ENCODE peak calls at places on chromosomes 6 and 20, in seven cellular contexts. J is mesendoderm, Q is mesenchymal stem cell, H is IMR-90, G is H9, F is H1, A is neuronal stem cell. M is an unnamed sample.

GRCh38 chr20:48754269-48754668 is 73.5 kb downstream of the PREX1 start:
- DNase-seq in J (no peak), Q (no peak), H (no peak), G (no peak), F (no peak), A (no peak), M (no peak)

GRCh38 chr6:37137881-37138568 is 31.9 kb upstream of the PIM1 start:
- DNase-seq in J (no peak), Q (peak), H (peak), G (peak), F (peak), A (no peak), M (peak)

GRCh38 chr20:56400001-56400640 is 7.7 kb downstream of the CSTF1 start:
- DNase-seq in J (peak), Q (peak), H (peak), G (no peak), F (peak), A (peak), M (peak)

GRCh38 chr6:21214738-21215448 is 378.7 kb upstream of the SOX4 start:
- DNase-seq in J (no peak), Q (no peak), H (no peak), G (no peak), F (no peak), A (no peak), M (no peak)

GRCh38 chr6:52543729-52544324 is 33.0 kb downstream of the TRAM2 start:
- DNase-seq in J (peak), Q (peak), H (peak), G (no peak), F (no peak), A (no peak), M (no peak)

GRCh38 chr6:11848852-11849731 is 70.5 kb upstream of the ADTRP start:
- DNase-seq in J (no peak), Q (no peak), H (peak), G (no peak), F (no peak), A (no peak), M (no peak)

GRCh38 chr6:139744891-139745290 is 370.4 kb upstream of the CITED2 start:
- DNase-seq in J (no peak), Q (no peak), H (no peak), G (no peak), F (no peak), A (no peak), M (no peak)

GRCh38 chr6:25866011-25866410 is 8.0 kb downstream of the SLC17A3 start:
- DNase-seq in J (no peak), Q (no peak), H (no peak), G (no peak), F (no peak), A (no peak), M (no peak)

GRCh38 chr6:45584127-45584526 is 206.4 kb upstream of the SUPT3H start:
- DNase-seq in J (no peak), Q (no peak), H (no peak), G (no peak), F (no peak), A (no peak), M (no peak)

GRCh38 chr20:33602826-33603590 is 59.1 kb upstream of the C20orf144 start:
- DNase-seq in J (no peak), Q (peak), H (peak), G (no peak), F (no peak), A (no peak), M (no peak)

GRCh38 chr6:145656128-145656527 is 79.2 kb downstream of the EPM2A start:
- DNase-seq in J (no peak), Q (no peak), H (no peak), G (no peak), F (no peak), A (no peak), M (no peak)

GRCh38 chr6:144331610-144332009 is 46.5 kb downstream of the UTRN start:
- DNase-seq in J (peak), Q (peak), H (peak), G (no peak), F (no peak), A (no peak), M (peak)

GRCh38 chr20:60209048-60209447 is 250.8 kb downstream of the CDH26 start:
- DNase-seq in J (no peak), Q (no peak), H (no peak), G (no peak), F (no peak), A (no peak), M (peak)

GRCh38 chr6:159134701-159135364 is 34.4 kb upstream of the FNDC1 start:
- DNase-seq in J (peak), Q (peak), H (peak), G (peak), F (peak), A (peak), M (peak)

GRCh38 chr6:125095501-125096301 is 57.9 kb upstream of the TPD52L1 start:
- DNase-seq in J (no peak), Q (peak), H (peak), G (no peak), F (no peak), A (no peak), M (peak)

GRCh38 chr6:149383371-149383770 is 16.7 kb upstream of the SUMO4 start:
- DNase-seq in J (no peak), Q (no peak), H (no peak), G (no peak), F (no peak), A (no peak), M (no peak)
- H2BK120ac ChIP-seq in J (no peak), Q (no peak), H (no peak), G (no peak), F (no peak), A (no peak), M (no peak)

GRCh38 chr6:47621838-47622449 is 76.4 kb upstream of the ADGRF4 start:
- DNase-seq in J (no peak), Q (no peak), H (no peak), G (no peak), F (no peak), A (no peak), M (no peak)
- H2BK120ac ChIP-seq in J (no peak), Q (no peak), H (no peak), G (no peak), F (no peak), A (no peak), M (no peak)

DNA sequence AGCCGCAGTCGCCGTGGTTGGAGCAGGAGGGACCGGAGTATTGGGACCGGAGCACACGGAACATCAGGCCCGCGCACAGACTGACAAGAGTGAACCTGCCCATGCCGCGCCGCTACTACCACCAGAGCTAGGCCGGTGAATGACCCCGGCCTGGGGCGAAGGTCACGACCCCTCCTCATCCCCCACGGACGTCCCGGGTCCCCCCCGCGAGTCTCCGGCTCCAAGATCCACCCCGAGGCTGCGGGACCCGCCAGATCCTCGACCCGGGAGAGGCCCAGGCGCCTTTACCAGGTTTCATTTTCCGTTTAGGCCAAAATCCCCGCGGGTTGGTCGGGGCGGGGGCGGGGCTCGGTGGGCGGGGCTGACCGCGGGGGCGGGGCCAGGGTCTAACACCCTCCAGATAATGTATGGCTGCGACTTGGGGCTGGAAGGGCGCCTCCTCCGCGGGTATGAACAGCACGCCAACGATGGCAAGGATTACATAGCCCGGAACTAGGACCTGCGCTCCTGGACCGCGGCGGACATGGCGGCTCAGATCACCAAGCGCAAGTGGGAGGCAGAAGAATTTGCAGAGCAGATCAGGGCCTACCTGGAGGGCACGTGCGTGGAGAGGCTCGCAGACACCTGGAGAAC is 15.4 kb upstream of the HLA-A start:
- DNase-seq in J (no peak), Q (no peak), H (peak), G (peak), F (peak), A (no peak), M (peak)
- H2BK120ac ChIP-seq in J (no peak), Q (no peak), H (peak), G (no peak), F (no peak), A (no peak), M (no peak)

DNA sequence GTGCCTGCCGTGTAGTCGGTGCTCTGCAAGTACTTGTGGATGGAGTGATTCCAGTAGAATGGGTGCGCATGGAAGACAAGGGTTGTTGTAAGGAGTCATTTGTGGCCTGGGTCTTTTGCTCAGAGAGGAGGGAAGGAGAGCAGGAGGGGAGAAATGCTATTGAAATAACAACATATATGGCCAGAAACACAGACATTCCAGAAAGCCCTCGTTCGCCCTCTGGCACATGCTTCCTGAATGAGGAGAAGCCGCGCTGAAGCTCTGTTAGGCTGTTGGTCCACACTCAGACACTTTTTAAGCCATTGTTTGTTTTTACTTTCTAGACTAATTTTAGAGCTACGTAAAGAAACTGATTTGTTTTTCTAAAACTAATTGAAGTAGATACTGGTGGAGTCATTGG is 107.4 kb downstream of the RPP40 start:
- DNase-seq in J (no peak), Q (no peak), H (no peak), G (no peak), F (no peak), A (no peak), M (peak)
- H2BK120ac ChIP-seq in J (no peak), Q (no peak), H (no peak), G (no peak), F (no peak), A (no peak), M (no peak)

DNA sequence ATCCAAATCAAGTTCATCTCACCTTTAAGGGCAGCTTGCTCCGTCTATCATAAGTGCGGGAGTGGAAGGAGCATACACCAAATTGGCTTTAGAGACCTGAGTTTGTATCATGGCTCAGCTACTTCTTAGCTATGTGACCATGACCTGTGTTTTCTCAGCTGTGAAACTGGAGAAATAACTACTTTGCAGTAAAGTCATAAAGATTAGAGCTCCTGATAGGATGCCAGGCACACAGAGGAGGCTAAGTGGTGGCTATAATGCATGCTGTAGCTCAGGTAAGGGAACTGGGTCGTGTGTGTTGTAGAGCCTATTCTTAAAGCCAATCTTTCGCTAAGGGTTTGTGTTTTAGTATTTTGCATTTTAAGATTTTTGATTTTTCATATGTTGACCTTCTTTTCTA is 451.5 kb upstream of the MAN1A1 start:
- DNase-seq in J (no peak), Q (no peak), H (no peak), G (no peak), F (no peak), A (no peak), M (no peak)
- H2BK120ac ChIP-seq in J (no peak), Q (no peak), H (no peak), G (no peak), F (no peak), A (no peak), M (no peak)

GRCh38 chr6:132910759-132911158 is 96.4 kb downstream of the RPS12 start:
- DNase-seq in J (no peak), Q (no peak), H (peak), G (no peak), F (no peak), A (no peak), M (no peak)
- H2BK120ac ChIP-seq in J (no peak), Q (peak), H (no peak), G (no peak), F (no peak), A (no peak), M (no peak)

GRCh38 chr6:34055223-34055933 is 90.5 kb downstream of the GRM4 start:
- DNase-seq in J (peak), Q (peak), H (peak), G (peak), F (peak), A (peak), M (peak)

GRCh38 chr6:34051339-34051919 is 94.5 kb downstream of the GRM4 start:
- DNase-seq in J (no peak), Q (no peak), H (no peak), G (no peak), F (no peak), A (no peak), M (no peak)

GRCh38 chr6:34052071-34052825 is 93.6 kb downstream of the GRM4 start:
- DNase-seq in J (peak), Q (no peak), H (no peak), G (no peak), F (no peak), A (no peak), M (no peak)

GRCh38 chr6:34052918-34053608 is 92.8 kb downstream of the GRM4 start:
- DNase-seq in J (peak), Q (no peak), H (no peak), G (no peak), F (no peak), A (no peak), M (no peak)

DNA sequence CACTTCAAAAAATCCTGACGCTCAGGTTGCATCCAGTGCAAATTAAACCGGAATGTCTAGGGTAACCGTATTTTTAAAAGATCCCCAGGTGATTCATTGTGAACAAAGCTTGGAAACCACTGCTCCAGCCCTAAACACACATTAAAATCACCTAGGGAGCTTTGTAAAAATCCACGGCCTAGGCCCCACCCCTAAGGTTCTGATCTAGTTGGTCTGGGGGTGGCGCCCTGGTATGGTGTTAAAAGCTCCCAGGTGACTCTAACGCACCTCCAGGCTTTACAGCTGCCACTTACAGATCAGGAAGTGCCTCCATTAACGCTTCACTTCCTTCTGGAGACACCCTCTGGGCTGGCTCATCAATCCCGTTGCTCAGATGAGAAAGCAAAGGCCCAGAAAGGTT is 92.2 kb downstream of the GRM4 start:
- DNase-seq in J (peak), Q (no peak), H (no peak), G (peak), F (no peak), A (no peak), M (no peak)
- H2BK120ac ChIP-seq in J (no peak), Q (no peak), H (no peak), G (no peak), F (no peak), A (no peak), M (no peak)

GRCh38 chr6:10395171-10395945 is 19.5 kb downstream of the TFAP2A start:
- DNase-seq in J (no peak), Q (no peak), H (no peak), G (no peak), F (no peak), A (no peak), M (no peak)

GRCh38 chr6:10391799-10392198 is 23.1 kb downstream of the TFAP2A start:
- DNase-seq in J (no peak), Q (no peak), H (no peak), G (no peak), F (no peak), A (peak), M (no peak)

GRCh38 chr6:10395946-10396577 is 18.8 kb downstream of the TFAP2A start:
- DNase-seq in J (no peak), Q (no peak), H (no peak), G (peak), F (no peak), A (no peak), M (no peak)

GRCh38 chr6:10391299-10391630 is 23.6 kb downstream of the TFAP2A start:
- DNase-seq in J (no peak), Q (no peak), H (no peak), G (peak), F (no peak), A (peak), M (no peak)

GRCh38 chr6:10393544-10394225 is 21.2 kb downstream of the TFAP2A start:
- DNase-seq in J (no peak), Q (no peak), H (no peak), G (no peak), F (no peak), A (peak), M (no peak)
- H2BK120ac ChIP-seq in J (no peak), Q (no peak), H (no peak), G (no peak), F (no peak), A (no peak), M (no peak)

M was measured in trophoblast cell.